ENCODE peak calls at places on chromosomes 4 and X, in eight cellular contexts. N is GM23338; S is adrenal gland; Z is CD8-positive, alpha-beta memory T cell; O is breast epithelium; L is prostate gland; W is ascending aorta; T is PC-3. X is an unnamed sample.

GRCh38 chr4:53959373-53959772 is 105.0 kb downstream of the CHIC2 start:
- DNase-seq in N (no peak), S (no peak), Z (no peak), O (no peak), L (no peak), W (no peak), T (no peak), X (no peak)

GRCh38 chrX:68139791-68140190 is 293.5 kb downstream of the OPHN1 start:
- DNase-seq in N (no peak), S (no peak), Z (no peak), O (no peak), L (no peak), W (no peak), T (no peak), X (no peak)

GRCh38 chrX:20527458-20528099 is 260.9 kb upstream of the RPS6KA3 start:
- DNase-seq in N (peak; percentile 39), S (peak; percentile 21), Z (no peak), O (no peak), L (no peak), W (no peak), T (peak; percentile 61), X (no peak)

GRCh38 chrX:48893556-48894348 is 3.8 kb downstream of the TIMM17B start:
- DNase-seq in N (no peak), S (no peak), Z (no peak), O (no peak), L (no peak), W (no peak), T (no peak), X (no peak)

GRCh38 chr4:175531405-175532091 is 280.5 kb downstream of the GPM6A start:
- DNase-seq in N (no peak), S (no peak), Z (no peak), O (no peak), L (no peak), W (no peak), T (peak; percentile 77), X (no peak)

GRCh38 chr4:68326146-68326545 is 23.7 kb downstream of the YTHDC1 start:
- DNase-seq in N (no peak), S (no peak), Z (no peak), O (no peak), L (no peak), W (no peak), T (no peak), X (no peak)

GRCh38 chrX:2500681-2501151 is at the start of the genes DHRSX and ZBED1:
- DNase-seq in N (no peak), S (no peak), Z (peak; percentile 62), O (no peak), L (no peak), W (no peak), T (peak; percentile 9), X (no peak)

GRCh38 chrX:148135738-148136137 is 154.6 kb downstream of the FMR1NB start:
- DNase-seq in N (no peak), S (no peak), Z (no peak), O (no peak), L (no peak), W (no peak), T (peak; percentile 2), X (no peak)

GRCh38 chr4:34289962-34290361 is 1954.4 kb downstream of the ARAP2 start:
- DNase-seq in N (no peak), S (no peak), Z (no peak), O (no peak), L (no peak), W (no peak), T (no peak), X (no peak)

GRCh38 chr4:95124906-95125504 is 367.2 kb downstream of the BMPR1B start:
- DNase-seq in N (peak; percentile 86), S (peak; percentile 30), Z (no peak), O (no peak), L (peak; percentile 33), W (no peak), T (peak; percentile 70), X (no peak)

GRCh38 chr4:4603067-4603466 is 61.2 kb upstream of the STX18 start:
- DNase-seq in N (no peak), S (no peak), Z (no peak), O (no peak), L (no peak), W (no peak), T (no peak), X (no peak)

GRCh38 chrX:124232523-124233201 is 99.8 kb upstream of the TEX13D start:
- DNase-seq in N (peak; percentile 24), S (no peak), Z (no peak), O (no peak), L (no peak), W (no peak), T (peak; percentile 46), X (no peak)

GRCh38 chr4:3442959-3443749 is 1.4 kb downstream of the HGFAC start:
- DNase-seq in N (peak; percentile 64), S (peak; percentile 46), Z (peak; percentile 63), O (no peak), L (peak; percentile 33), W (no peak), T (peak; percentile 59), X (peak; percentile 69)

GRCh38 chrX:31038585-31039326 is 33.1 kb downstream of the FTHL17 start:
- DNase-seq in N (peak; percentile 58), S (peak; percentile 22), Z (no peak), O (no peak), L (peak; percentile 4), W (no peak), T (peak; percentile 46), X (peak; percentile 55)

GRCh38 chr4:154854362-154854761 is 73.3 kb downstream of the RBM46 start:
- DNase-seq in N (peak; percentile 74), S (no peak), Z (no peak), O (no peak), L (no peak), W (no peak), T (peak; percentile 55), X (no peak)

GRCh38 chr4:106201373-106201772 is 114.6 kb downstream of the TBCK start:
- DNase-seq in N (peak; percentile 30), S (no peak), Z (no peak), O (no peak), L (no peak), W (no peak), T (peak; percentile 33), X (no peak)

GRCh38 chrX:126770179-126770578 is 49.4 kb upstream of the PRR32 start:
- DNase-seq in N (peak; percentile 53), S (no peak), Z (no peak), O (no peak), L (no peak), W (no peak), T (peak; percentile 46), X (no peak)

DNA sequence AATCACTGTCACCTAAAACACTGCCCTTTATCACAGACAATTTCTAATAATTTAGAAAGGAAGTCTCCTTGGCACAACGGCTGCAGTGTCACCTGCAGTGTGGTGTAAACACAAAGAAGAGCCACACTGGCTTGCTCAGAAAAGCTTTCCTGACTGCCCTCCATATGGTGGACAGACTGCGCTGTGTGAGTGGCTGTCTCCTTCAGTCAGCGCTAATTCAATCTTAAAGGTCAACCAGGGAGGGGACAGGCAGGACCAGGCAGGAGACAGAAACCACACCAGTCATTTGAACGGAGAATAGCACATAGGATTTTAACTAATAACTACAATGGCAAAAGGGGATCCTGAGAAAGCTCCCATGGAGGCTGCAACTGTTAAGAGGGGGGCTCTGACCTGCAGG is 132.1 kb downstream of the NSUN7 start:
- DNase-seq in N (no peak), S (no peak), Z (no peak), O (no peak), L (no peak), W (no peak), T (no peak), X (no peak)
- H3K36me3 ChIP-seq in N (no peaks in the 10 kb centered on the region), S (no peaks in the 10 kb centered on the region), Z (no peaks in the 10 kb centered on the region), O (no peaks in the 10 kb centered on the region), L (no peaks in the 10 kb centered on the region), W (no peaks in the 10 kb centered on the region), T (no peaks in the 10 kb centered on the region), X (peaks cover 4% of the 10 kb centered on the region)

GRCh38 chrX:72306085-72306801 is 529 bp upstream of the CITED1 start:
- DNase-seq in N (peak; percentile 28), S (no peak), Z (no peak), O (no peak), L (no peak), W (no peak), T (peak; percentile 22), X (no peak)
- H3K4me3 ChIP-seq in N (peak overlapping the region; percentile 58), S (peak overlapping the region; percentile 34), Z (no peak overlapping the region), O (peak overlapping the region; percentile 78), L (peak overlapping the region; percentile 32), W (peak overlapping the region; percentile 79), T (peak overlapping the region; percentile 71), X (peak overlapping the region; percentile 59)

DNA sequence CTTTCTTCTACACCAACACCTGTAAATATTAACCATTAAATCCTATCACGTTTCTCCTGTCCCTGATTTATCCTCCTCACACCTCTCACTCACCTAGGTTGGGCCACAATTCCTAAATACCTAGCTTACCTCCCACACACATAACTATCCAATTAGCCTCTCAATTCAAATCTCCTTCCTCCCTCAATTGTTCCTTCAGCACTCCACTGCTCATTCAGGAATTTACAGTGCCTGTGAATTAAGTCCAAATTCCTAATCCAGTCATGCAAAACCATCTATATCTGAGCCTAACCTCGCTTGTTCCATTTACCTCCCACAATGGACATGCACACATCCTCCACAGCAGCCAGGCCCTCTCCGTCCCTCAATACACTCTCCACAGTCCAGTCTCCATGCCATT is 17.5 kb downstream of the ANXA5 start:
- DNase-seq in N (peak; percentile 39), S (no peak), Z (no peak), O (no peak), L (no peak), W (no peak), T (no peak), X (no peak)
- H3K36me3 ChIP-seq in N (peaks cover 23% of the 10 kb centered on the region), S (peaks cover 96% of the 10 kb centered on the region), Z (peaks cover 18% of the 10 kb centered on the region), O (peaks cover 6% of the 10 kb centered on the region), L (peaks cover 8% of the 10 kb centered on the region), W (peaks cover 79% of the 10 kb centered on the region), T (peaks cover 79% of the 10 kb centered on the region), X (no peaks in the 10 kb centered on the region)

GRCh38 chr4:81502561-81502960 is 30.9 kb upstream of the RASGEF1B start:
- DNase-seq in N (no peak), S (no peak), Z (no peak), O (no peak), L (no peak), W (no peak), T (no peak), X (no peak)

GRCh38 chr4:81507530-81507929 is 35.8 kb upstream of the RASGEF1B start:
- DNase-seq in N (no peak), S (no peak), Z (no peak), O (no peak), L (no peak), W (no peak), T (no peak), X (no peak)

GRCh38 chr4:81506731-81507130 is 35.0 kb upstream of the RASGEF1B start:
- DNase-seq in N (no peak), S (no peak), Z (no peak), O (no peak), L (no peak), W (no peak), T (no peak), X (no peak)

GRCh38 chr4:81503586-81503985 is 31.9 kb upstream of the RASGEF1B start:
- DNase-seq in N (no peak), S (no peak), Z (no peak), O (no peak), L (no peak), W (no peak), T (no peak), X (no peak)

GRCh38 chr4:81504685-81505598 is 33.2 kb upstream of the RASGEF1B start:
- DNase-seq in N (no peak), S (peak; percentile 71), Z (peak; percentile 68), O (peak; percentile 50), L (peak; percentile 62), W (peak; percentile 39), T (no peak), X (peak; percentile 93)
- H3K4me3 ChIP-seq in N (no peak overlapping the region), S (no peak overlapping the region), Z (no peak overlapping the region), O (no peak overlapping the region), L (no peak overlapping the region), W (no peak overlapping the region), T (no peak overlapping the region), X (no peak overlapping the region)

X was measured in Peyer's patch.